ENCODE peak calls at places on chromosomes 2 and 18, in six cellular contexts. X is cardiac fibroblast, Y is foreskin fibroblast, W is astrocyte, C is PC-3, D is endodermal cell. H is an unnamed sample.

GRCh38 chr2:227939271-227940027 is 68.0 kb downstream of the DAW1 start:
- DNase-seq in X (peak), Y (peak), W (peak), C (peak), D (peak), H (peak)

GRCh38 chr18:58505181-58505580 is 123.7 kb downstream of the ALPK2 start:
- DNase-seq in X (no peak), Y (no peak), W (no peak), C (no peak), D (no peak), H (no peak)

GRCh38 chr2:8661736-8662135 is 20.1 kb upstream of the ID2 start:
- DNase-seq in X (peak), Y (peak), W (peak), C (no peak), D (no peak), H (no peak)

GRCh38 chr2:54945401-54946219 is 104.6 kb downstream of the RTN4 start:
- DNase-seq in X (peak), Y (peak), W (peak), C (peak), D (peak), H (no peak)

GRCh38 chr18:31685097-31686082 is 1.0 kb upstream of the B4GALT6 start:
- DNase-seq in X (peak), Y (peak), W (peak), C (peak), D (peak), H (peak)

GRCh38 chr2:187379869-187380268 is 68.2 kb downstream of the CALCRL start:
- DNase-seq in X (no peak), Y (no peak), W (no peak), C (no peak), D (no peak), H (no peak)

GRCh38 chr2:29146197-29146596 is 31.0 kb downstream of the CLIP4 start:
- DNase-seq in X (no peak), Y (no peak), W (no peak), C (peak), D (no peak), H (no peak)

GRCh38 chr2:1749750-1750149 is 5.4 kb upstream of the PXDN start:
- DNase-seq in X (no peak), Y (no peak), W (no peak), C (no peak), D (peak), H (no peak)

GRCh38 chr2:212858496-212858895 is 292.9 kb downstream of the IKZF2 start:
- DNase-seq in X (no peak), Y (no peak), W (no peak), C (no peak), D (no peak), H (peak)

GRCh38 chr2:212864186-212864585 is 287.2 kb downstream of the IKZF2 start:
- DNase-seq in X (no peak), Y (no peak), W (no peak), C (no peak), D (no peak), H (no peak)

GRCh38 chr2:212863185-212863588 is 288.2 kb downstream of the IKZF2 start:
- DNase-seq in X (peak), Y (no peak), W (no peak), C (peak), D (peak), H (peak)
- TF ChIP-seq CTCF in X (peak), Y (peak), W (peak), C (peak), D (peak), H (peak)

DNA sequence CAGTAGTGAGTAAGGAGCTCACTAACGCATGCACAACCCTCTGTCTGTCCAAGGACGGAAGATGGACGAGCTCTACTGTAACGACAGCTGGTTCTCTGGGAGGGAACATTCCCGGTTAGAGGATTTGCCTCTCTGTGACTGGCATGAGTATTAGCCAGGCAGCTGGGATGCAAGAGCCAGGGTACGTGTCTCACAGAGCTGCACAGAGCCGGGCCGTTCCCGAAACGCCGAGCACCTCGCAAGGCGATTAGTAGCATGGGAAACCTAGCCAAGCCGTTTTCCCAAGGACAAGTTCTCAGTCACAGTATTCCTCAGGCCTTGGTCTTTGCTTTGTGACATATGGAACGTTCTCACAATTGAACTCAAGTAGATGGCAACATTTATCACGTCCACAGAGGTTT is 94.7 kb downstream of the MTCL1 start:
- DNase-seq in X (no peak), Y (peak), W (peak), C (no peak), D (peak), H (no peak)
- H3K4me3 ChIP-seq in X (no peak), Y (no peak), W (peak), C (peak), D (no peak), H (no peak)

GRCh38 chr2:176729706-176730569 is 460.7 kb downstream of the MTX2 start:
- DNase-seq in X (peak), Y (no peak), W (peak), C (no peak), D (no peak), H (peak)
- TF ChIP-seq CTCF in X (no peak), Y (no peak), W (no peak), C (no peak), D (no peak), H (no peak)

GRCh38 chr2:201200345-201200744 is 17.4 kb downstream of the CASP10 start:
- DNase-seq in X (no peak), Y (no peak), W (no peak), C (no peak), D (no peak), H (no peak)
- H3K4me3 ChIP-seq in X (no peak), Y (no peak), W (no peak), C (no peak), D (no peak), H (no peak)

DNA sequence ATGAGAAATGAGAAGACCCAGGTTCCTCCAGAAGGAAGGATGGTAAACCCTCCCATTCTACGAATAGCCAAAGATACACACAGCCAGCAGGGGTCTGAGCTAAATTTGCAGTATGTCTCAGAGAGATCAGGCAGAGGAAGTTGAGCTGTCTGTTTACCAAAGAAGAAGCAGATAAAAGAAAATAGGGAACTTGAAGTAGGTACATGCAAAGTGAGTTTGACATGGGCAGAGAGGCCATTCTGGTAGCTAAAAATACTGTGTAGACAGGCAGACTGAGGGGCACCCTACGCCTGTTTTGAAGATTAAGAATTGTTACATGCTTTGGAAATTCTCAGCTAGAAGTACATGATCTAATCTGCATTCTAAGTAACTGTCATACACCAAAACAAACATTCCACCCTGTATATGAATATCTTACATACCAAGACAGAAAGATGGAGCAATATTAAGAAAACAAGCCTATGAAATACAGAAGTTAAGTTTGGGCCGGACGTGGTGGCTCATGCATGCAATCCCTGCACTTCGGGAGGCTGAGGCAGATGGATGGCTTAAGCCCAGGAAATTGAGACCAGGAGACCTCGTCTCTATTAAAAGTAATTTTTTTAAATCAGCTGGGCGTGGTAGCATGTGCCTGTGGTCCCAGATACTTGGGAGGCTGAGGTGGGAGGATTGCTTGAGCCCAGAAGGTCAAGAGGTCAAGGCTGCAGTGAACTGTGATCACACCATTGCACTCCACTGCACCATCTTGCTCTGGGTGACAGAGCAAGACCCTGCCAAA is 157.9 kb downstream of the ANKRD44 start:
- DNase-seq in X (peak), Y (peak), W (peak), C (peak), D (peak), H (peak)
- TF ChIP-seq CTCF in X (peak), Y (no peak), W (peak), C (no peak), D (peak), H (peak)

DNA sequence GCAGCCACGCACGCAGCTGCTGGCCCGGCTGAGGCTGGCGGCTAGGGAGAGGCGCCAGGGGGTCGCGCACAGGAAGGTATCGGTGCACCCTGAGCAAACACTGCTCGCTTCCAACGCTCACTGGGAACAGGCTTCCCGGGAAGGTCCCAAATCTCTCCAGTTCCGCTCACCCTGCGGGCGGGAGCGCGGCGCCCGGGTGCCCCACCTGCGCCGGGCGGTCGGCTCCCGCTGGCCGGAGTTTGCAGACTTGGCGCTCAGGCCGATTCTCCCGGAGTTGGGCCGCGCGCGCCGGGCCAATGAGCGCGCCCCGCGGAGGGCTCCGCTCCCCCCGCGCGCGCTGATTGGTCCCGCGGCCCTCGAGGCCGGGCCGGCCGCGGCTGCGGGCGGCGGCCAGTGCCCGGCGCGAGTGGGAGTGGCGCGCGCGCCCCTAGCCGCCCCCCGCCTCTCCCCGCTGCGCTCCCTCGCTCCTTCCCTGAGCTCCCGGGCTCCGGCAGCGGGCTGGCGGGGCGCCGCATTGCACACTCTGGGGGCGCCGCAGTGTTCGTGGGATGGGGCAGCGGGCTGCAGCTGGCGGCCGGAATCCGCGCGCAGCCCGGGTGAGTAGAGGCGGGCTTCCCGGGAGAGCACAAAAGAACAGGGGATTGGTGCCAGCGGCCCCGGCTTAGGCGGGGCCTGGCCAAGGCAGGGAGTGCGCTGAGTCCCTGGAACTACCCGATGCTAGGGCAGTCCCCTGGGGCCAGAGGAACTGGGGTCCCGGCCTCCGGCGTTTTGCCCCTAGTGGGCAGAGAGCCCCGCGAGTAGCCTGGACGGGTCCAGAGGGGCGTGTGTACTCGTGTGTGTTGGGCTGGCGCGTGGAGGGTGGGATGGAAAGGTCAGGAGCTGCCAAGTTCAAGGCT is at the start of gene LYPD6:
- DNase-seq in X (peak), Y (peak), W (peak), C (peak), D (peak), H (peak)
- H3K4me3 ChIP-seq in X (peak), Y (peak), W (peak), C (peak), D (peak), H (peak)

DNA sequence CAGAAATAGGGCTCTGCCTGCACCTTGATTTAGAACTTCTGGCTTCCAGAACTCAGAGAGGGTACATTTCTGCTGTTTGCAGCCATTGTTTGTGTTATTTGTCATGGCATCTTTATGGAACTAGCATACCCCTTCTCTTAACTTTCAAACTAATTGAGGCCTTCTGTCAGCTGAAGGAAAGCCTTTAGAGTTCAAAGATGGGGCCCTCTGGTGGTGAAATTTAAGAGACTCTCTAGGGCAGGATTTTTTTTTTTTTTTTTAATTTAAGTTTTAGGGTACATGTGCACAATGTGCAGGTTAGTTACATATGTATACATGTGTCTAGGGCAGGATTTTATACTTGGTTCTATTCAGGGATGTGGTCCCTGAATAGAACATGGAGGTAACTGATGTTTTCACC is 260.6 kb upstream of the LINC00305 start:
- DNase-seq in X (peak), Y (no peak), W (no peak), C (peak), D (no peak), H (peak)
- TF ChIP-seq CTCF in X (no peak), Y (no peak), W (peak), C (peak), D (peak), H (peak)

GRCh38 chr2:225295102-225295501 is 104.4 kb upstream of the NYAP2 start:
- DNase-seq in X (no peak), Y (no peak), W (no peak), C (no peak), D (no peak), H (no peak)

GRCh38 chr2:225293638-225294037 is 105.9 kb upstream of the NYAP2 start:
- DNase-seq in X (no peak), Y (no peak), W (no peak), C (no peak), D (no peak), H (no peak)

GRCh38 chr2:225288986-225289385 is 110.5 kb upstream of the NYAP2 start:
- DNase-seq in X (no peak), Y (no peak), W (peak), C (no peak), D (no peak), H (peak)

GRCh38 chr2:225290723-225291400 is 108.6 kb upstream of the NYAP2 start:
- DNase-seq in X (no peak), Y (no peak), W (no peak), C (no peak), D (no peak), H (no peak)
- H3K4me3 ChIP-seq in X (no peak), Y (no peak), W (no peak), C (no peak), D (no peak), H (no peak)

H was measured in brain microvascular endothelial cell.